ENCODE peak calls at places on chromosome 9, in eight cellular contexts. L is GDM1, W is NCI-H146, X is hypothalamus, U is iPS-NIHi11, V is pancreas, J is amygdala, P is germinal center. E is an unnamed sample.

GRCh38 chr9:112624711-112625707 is 92.9 kb downstream of the INIP start:
- DNase-seq in W (no peak), U (no peak), J (no peak), P (no peak), V (no peak), X (no peak), L (no peak), E (no peak)

GRCh38 chr9:37776328-37776727 is 8.5 kb downstream of the EXOSC3 start:
- DNase-seq in X (no peak), P (no peak), L (no peak), V (no peak), U (no peak), W (no peak), J (no peak), E (no peak)

GRCh38 chr9:80968611-80969010 is 720.7 kb downstream of the TLE1 start:
- DNase-seq in J (no peak), V (no peak), P (no peak), X (no peak), W (no peak), U (no peak), L (no peak), E (no peak)

GRCh38 chr9:125750656-125751035 is 3.5 kb downstream of the PBX3 start:
- DNase-seq in J (no peak), X (no peak), L (no peak), P (no peak), V (no peak), U (no peak), W (no peak), E (no peak)

GRCh38 chr9:19922476-19923118 is 133.8 kb upstream of the SLC24A2 start:
- DNase-seq in J (peak), V (no peak), U (peak), P (no peak), L (no peak), W (peak), X (no peak), E (peak)

GRCh38 chr9:76866689-76867088 is 39.2 kb downstream of the PRUNE2 start:
- DNase-seq in X (no peak), J (no peak), U (peak), P (no peak), W (no peak), L (no peak), V (no peak), E (no peak)

GRCh38 chr9:107249131-107249533 is 33.9 kb upstream of the RAD23B start:
- DNase-seq in V (peak), U (peak), X (no peak), P (no peak), L (no peak), J (no peak), W (peak), E (no peak)

GRCh38 chr9:70036641-70037040 is 7.0 kb upstream of the MAMDC2 start:
- DNase-seq in W (no peak), P (no peak), J (no peak), L (no peak), U (no peak), X (no peak), V (no peak), E (no peak)

GRCh38 chr9:32672478-32672877 is 37.0 kb upstream of the TAF1L start:
- DNase-seq in X (no peak), W (no peak), V (no peak), U (no peak), L (no peak), J (no peak), P (no peak), E (no peak)

GRCh38 chr9:136532799-136533774 is 12.8 kb downstream of the NOTCH1 start:
- DNase-seq in W (no peak), L (no peak), J (no peak), X (no peak), V (no peak), P (no peak), U (no peak), E (no peak)

GRCh38 chr9:114155263-114155966 is at the start of gene COL27A1:
- DNase-seq in X (peak), U (peak), P (peak), V (peak), J (peak), W (peak), L (peak), E (peak)

GRCh38 chr9:134742822-134743221 is 101.2 kb downstream of the COL5A1 start:
- DNase-seq in V (no peak), W (no peak), J (no peak), L (no peak), X (no peak), U (no peak), P (no peak), E (no peak)

GRCh38 chr9:100108572-100108971 is 9.5 kb downstream of the INVS start:
- DNase-seq in U (no peak), W (no peak), L (no peak), P (no peak), V (no peak), J (no peak), X (no peak), E (no peak)

GRCh38 chr9:33166263-33167083 is 663 bp downstream of the B4GALT1 start:
- DNase-seq in X (no peak), P (peak), J (no peak), L (no peak), U (no peak), V (peak), W (peak), E (peak)

GRCh38 chr9:75664597-75664996 is 225.9 kb upstream of the PCSK5 start:
- DNase-seq in L (no peak), V (no peak), P (no peak), J (no peak), W (no peak), X (no peak), U (no peak), E (no peak)

GRCh38 chr9:81264516-81264915 is 424.8 kb downstream of the TLE1 start:
- DNase-seq in W (no peak), U (no peak), P (no peak), J (no peak), V (no peak), L (no peak), X (no peak), E (no peak)

GRCh38 chr9:117204971-117205370 is 209.9 kb downstream of the ASTN2 start:
- DNase-seq in W (no peak), L (no peak), V (no peak), X (no peak), J (no peak), P (no peak), U (no peak), E (no peak)

GRCh38 chr9:123216387-123216786 is 52.0 kb downstream of the STRBP start:
- DNase-seq in V (no peak), J (no peak), W (no peak), U (no peak), L (no peak), P (no peak), X (no peak), E (no peak)

GRCh38 chr9:93675336-93676150 is 99.2 kb downstream of the PHF2 start:
- DNase-seq in L (no peak), W (no peak), U (no peak), X (no peak), J (no peak), P (no peak), V (peak), E (no peak)

GRCh38 chr9:91948423-91949292 is 1.4 kb downstream of the ROR2 start:
- DNase-seq in J (no peak), V (peak), P (peak), L (no peak), X (no peak), U (peak), W (no peak), E (no peak)

GRCh38 chr9:116589392-116590354 is 97.4 kb upstream of the TRIM32 start:
- DNase-seq in V (no peak), W (peak), J (no peak), L (no peak), P (peak), U (peak), X (no peak), E (no peak)

GRCh38 chr9:86924206-86924605 is 23.1 kb downstream of the GAS1 start:
- DNase-seq in W (no peak), P (no peak), L (no peak), J (no peak), U (no peak), X (no peak), V (no peak), E (no peak)

GRCh38 chr9:32928912-32929311 is 72.5 kb downstream of the APTX start:
- DNase-seq in X (no peak), J (no peak), U (no peak), W (no peak), P (no peak), V (no peak), L (no peak), E (no peak)

GRCh38 chr9:18238254-18238653 is 235.7 kb upstream of the ADAMTSL1 start:
- DNase-seq in P (no peak), V (no peak), J (no peak), U (no peak), W (no peak), X (no peak), L (no peak), E (no peak)

GRCh38 chr9:107484117-107484723 is 5.3 kb downstream of the KLF4 start:
- DNase-seq in U (peak), W (peak), P (no peak), X (no peak), L (peak), V (peak), J (no peak), E (no peak)

GRCh38 chr9:127884427-127884911 is 7.0 kb upstream of the AK1 start:
- DNase-seq in X (no peak), J (no peak), V (peak), P (no peak), U (no peak), W (no peak), L (no peak), E (no peak)

GRCh38 chr9:5690278-5690677 is 61.4 kb downstream of the RIC1 start:
- DNase-seq in L (no peak), U (no peak), P (no peak), J (no peak), V (no peak), W (no peak), X (no peak), E (no peak)

GRCh38 chr9:135724186-135724797 is 22.3 kb downstream of the KCNT1 start:
- DNase-seq in P (no peak), W (no peak), L (no peak), X (no peak), V (no peak), J (no peak), U (no peak), E (no peak)

GRCh38 chr9:27377147-27377807 is 80.3 kb upstream of the EQTN start:
- DNase-seq in W (peak), L (no peak), V (no peak), P (no peak), J (no peak), X (no peak), U (no peak), E (no peak)

GRCh38 chr9:116209406-116210116 is 56.0 kb downstream of the PAPPA start:
- DNase-seq in P (no peak), L (no peak), V (no peak), X (no peak), J (no peak), U (no peak), W (no peak), E (no peak)

GRCh38 chr9:98129451-98129881 is 10.4 kb upstream of the TRIM14 start:
- DNase-seq in J (no peak), X (no peak), W (no peak), L (peak), V (no peak), P (peak), U (no peak), E (no peak)

GRCh38 chr9:111959960-111960359 is 63.3 kb downstream of the UGCG start:
- DNase-seq in U (no peak), P (no peak), L (no peak), W (no peak), V (no peak), J (no peak), X (no peak), E (no peak)

GRCh38 chr9:131366745-131367401 is 27.0 kb upstream of the PRRC2B start:
- DNase-seq in L (no peak), P (no peak), J (no peak), W (peak), X (no peak), V (peak), U (peak), E (no peak)

GRCh38 chr9:2489838-2490314 is 131.7 kb upstream of the VLDLR start:
- DNase-seq in P (no peak), W (peak), J (no peak), X (no peak), U (no peak), L (no peak), V (no peak), E (no peak)

GRCh38 chr9:20024159-20024571 is 235.3 kb upstream of the SLC24A2 start:
- DNase-seq in P (no peak), U (no peak), W (no peak), V (peak), L (no peak), J (no peak), X (no peak), E (no peak)

GRCh38 chr9:131513177-131513576 is 10.5 kb downstream of the POMT1 start:
- DNase-seq in V (no peak), P (no peak), X (no peak), W (no peak), L (no peak), U (no peak), J (no peak), E (no peak)

E was measured in C1 segment of cervical spinal cord.